ENCODE peak calls at places on chromosomes 4 and X, in eight cellular contexts. R is testis, O is fibroblast of pulmonary artery, J is IMR-90, Z is astrocyte of the cerebellum, D is lower leg skin, U is fibroblast of mammary gland, W is HL-60. M is an unnamed sample.

GRCh38 chrX:23900220-23900797 is 7.4 kb downstream of the APOO start:
- DNase-seq in R (no peak), O (no peak), J (no peak), Z (no peak), D (no peak), U (peak), W (no peak), M (no peak)

GRCh38 chrX:138127314-138127713 is 561.4 kb downstream of the ZIC3 start:
- DNase-seq in R (no peak), O (no peak), J (no peak), Z (no peak), D (no peak), U (peak), W (no peak), M (no peak)

GRCh38 chr4:96166806-96167205 is 326.9 kb downstream of the PDHA2 start:
- DNase-seq in R (no peak), O (peak), J (no peak), Z (no peak), D (no peak), U (no peak), W (no peak), M (no peak)

GRCh38 chrX:153981771-153982533 is 9.4 kb downstream of the TMEM187 start:
- DNase-seq in R (peak), O (no peak), J (no peak), Z (no peak), D (peak), U (peak), W (peak), M (no peak)

GRCh38 chr4:107579099-107579498 is 140.9 kb downstream of the PAPSS1 start:
- DNase-seq in R (no peak), O (no peak), J (no peak), Z (no peak), D (no peak), U (no peak), W (no peak), M (no peak)

GRCh38 chr4:98609946-98610345 is 48.5 kb downstream of the TSPAN5 start:
- DNase-seq in R (no peak), O (no peak), J (peak), Z (no peak), D (no peak), U (no peak), W (no peak), M (no peak)

GRCh38 chr4:88765729-88766128 is 68.1 kb upstream of the NAP1L5 start:
- DNase-seq in R (no peak), O (peak), J (peak), Z (peak), D (no peak), U (peak), W (no peak), M (peak)

GRCh38 chr4:10162341-10163000 is 45.9 kb upstream of the WDR1 start:
- DNase-seq in R (no peak), O (no peak), J (no peak), Z (no peak), D (no peak), U (no peak), W (no peak), M (no peak)

GRCh38 chr4:41209187-41209586 is 5.2 kb downstream of the APBB2 start:
- DNase-seq in R (no peak), O (no peak), J (no peak), Z (no peak), D (no peak), U (peak), W (no peak), M (no peak)

GRCh38 chrX:120358687-120359086 is 3.2 kb upstream of the ATP1B4 start:
- DNase-seq in R (no peak), O (no peak), J (no peak), Z (no peak), D (no peak), U (peak), W (no peak), M (no peak)

GRCh38 chr4:4488405-4489404 is 53.1 kb downstream of the STX18 start:
- DNase-seq in R (peak), O (peak), J (peak), Z (peak), D (peak), U (peak), W (peak), M (peak)

GRCh38 chr4:17687237-17687857 is 72.9 kb downstream of the MED28 start:
- DNase-seq in R (no peak), O (no peak), J (no peak), Z (no peak), D (no peak), U (no peak), W (no peak), M (no peak)

GRCh38 chr4:177554966-177555574 is 112.8 kb upstream of the AGA start:
- DNase-seq in R (no peak), O (peak), J (peak), Z (peak), D (no peak), U (peak), W (peak), M (no peak)

GRCh38 chr4:82123934-82124333 is 249.9 kb downstream of the HNRNPD start:
- DNase-seq in R (no peak), O (no peak), J (no peak), Z (no peak), D (no peak), U (no peak), W (no peak), M (no peak)

GRCh38 chr4:118834070-118834469 is 1.9 kb downstream of the SEC24D start:
- DNase-seq in R (no peak), O (peak), J (no peak), Z (no peak), D (no peak), U (no peak), W (no peak), M (no peak)

GRCh38 chr4:147933316-147933715 is 201.4 kb downstream of the ARHGAP10 start:
- DNase-seq in R (no peak), O (no peak), J (peak), Z (no peak), D (no peak), U (peak), W (no peak), M (no peak)

GRCh38 chr4:84573738-84574720 is 8.9 kb upstream of the CDS1 start:
- DNase-seq in R (no peak), O (no peak), J (no peak), Z (no peak), D (no peak), U (peak), W (no peak), M (no peak)

GRCh38 chr4:955931-956381 is 17.4 kb downstream of the DGKQ start:
- DNase-seq in R (no peak), O (no peak), J (no peak), Z (no peak), D (no peak), U (no peak), W (no peak), M (no peak)

GRCh38 chr4:42412251-42412650 is 15.0 kb downstream of the SHISA3 start:
- DNase-seq in R (no peak), O (peak), J (peak), Z (peak), D (no peak), U (peak), W (no peak), M (no peak)

GRCh38 chrX:154815274-154815818 is 10.1 kb upstream of the MPP1 start:
- DNase-seq in R (no peak), O (peak), J (peak), Z (peak), D (no peak), U (no peak), W (no peak), M (no peak)

GRCh38 chr4:123995939-123996338 is 599.3 kb downstream of the SPRY1 start:
- DNase-seq in R (no peak), O (peak), J (peak), Z (peak), D (no peak), U (peak), W (no peak), M (no peak)

GRCh38 chr4:54173281-54173912 is 55.7 kb upstream of the PDGFRA start:
- DNase-seq in R (peak), O (no peak), J (no peak), Z (no peak), D (no peak), U (no peak), W (no peak), M (no peak)

GRCh38 chrX:17078031-17078730 is 131.7 kb downstream of the REPS2 start:
- DNase-seq in R (no peak), O (peak), J (peak), Z (peak), D (no peak), U (peak), W (no peak), M (no peak)

GRCh38 chr4:139913995-139914394 is 240.0 kb downstream of the MAML3 start:
- DNase-seq in R (no peak), O (peak), J (peak), Z (peak), D (no peak), U (peak), W (no peak), M (no peak)

GRCh38 chr4:1593881-1594345 is 90.2 kb downstream of the FAM53A start:
- DNase-seq in R (no peak), O (no peak), J (no peak), Z (no peak), D (no peak), U (no peak), W (no peak), M (no peak)

GRCh38 chr4:67550491-67551256 is 5.4 kb upstream of the CENPC start:
- DNase-seq in R (no peak), O (no peak), J (no peak), Z (no peak), D (no peak), U (no peak), W (no peak), M (no peak)

GRCh38 chr4:67545199-67545995 is at the start of gene CENPC:
- DNase-seq in R (peak), O (peak), J (peak), Z (peak), D (peak), U (peak), W (peak), M (peak)

GRCh38 chr4:67545996-67546356 is 673 bp upstream of the CENPC start:
- DNase-seq in R (no peak), O (no peak), J (no peak), Z (no peak), D (no peak), U (no peak), W (no peak), M (no peak)

GRCh38 chr4:67549123-67549522 is 3.8 kb upstream of the CENPC start:
- DNase-seq in R (no peak), O (peak), J (no peak), Z (no peak), D (no peak), U (peak), W (no peak), M (no peak)

GRCh38 chr4:67546971-67547370 is 1.7 kb upstream of the CENPC start:
- DNase-seq in R (no peak), O (no peak), J (no peak), Z (no peak), D (no peak), U (no peak), W (no peak), M (no peak)
- TF ChIP-seq CTCF in R (no peak), O (no peak), J (no peak), Z (no peak), D (no peak), U (no peak), W (no peak), M (no peak)

GRCh38 chrX:134985479-134985878 is 5.3 kb upstream of the SMIM10 start:
- DNase-seq in R (no peak), O (no peak), J (no peak), Z (no peak), D (no peak), U (no peak), W (no peak), M (no peak)

GRCh38 chrX:134990475-134991473 is at the start of gene SMIM10:
- DNase-seq in R (peak), O (peak), J (peak), Z (peak), D (peak), U (peak), W (peak), M (peak)
- H3K4me3 ChIP-seq in R (peak), O (peak), J (peak), Z (peak), D (no peak), U (peak), W (no peak), M (peak)

GRCh38 chr4:184983660-184984356 is 34.5 kb upstream of the HELT start:
- DNase-seq in R (peak), O (peak), J (peak), Z (no peak), D (no peak), U (peak), W (peak), M (no peak)
- TF ChIP-seq CTCF in R (no peak), O (peak), J (peak), Z (peak), D (no peak), U (peak), W (peak), M (peak)

GRCh38 chr4:68271851-68272756 is 26.6 kb upstream of the TMPRSS11B start:
- DNase-seq in R (no peak), O (peak), J (peak), Z (peak), D (no peak), U (peak), W (no peak), M (no peak)
- H3K4me3 ChIP-seq in R (no peak), O (peak), J (peak), Z (peak), D (no peak), U (peak), W (no peak), M (no peak)

DNA sequence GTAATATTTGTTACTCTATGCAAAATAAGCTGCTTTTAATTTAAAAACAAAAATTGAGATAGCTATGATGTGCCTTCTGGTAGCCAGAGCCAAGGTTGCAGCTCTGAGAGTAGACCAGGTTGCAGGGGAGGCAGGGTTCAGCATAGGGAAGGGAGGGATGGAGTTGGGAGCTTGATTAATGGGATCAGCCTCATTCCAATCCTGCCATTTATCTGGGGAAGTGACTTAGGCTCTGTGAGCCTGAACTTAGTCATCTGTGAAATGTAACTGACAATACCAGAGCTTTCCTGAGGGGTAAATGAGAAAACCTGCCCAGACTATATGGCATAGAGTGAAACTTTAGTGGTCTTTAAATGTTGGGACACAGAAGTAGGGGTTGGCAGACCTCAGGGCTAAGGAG is 19.3 kb upstream of the RAB40AL start:
- DNase-seq in R (no peak), O (no peak), J (no peak), Z (no peak), D (no peak), U (no peak), W (no peak), M (no peak)
- TF ChIP-seq CTCF in R (no peak), O (no peak), J (no peak), Z (no peak), D (no peak), U (no peak), W (no peak), M (no peak)

GRCh38 chrX:69038188-69038587 is 127.1 kb downstream of the PJA1 start:
- DNase-seq in R (no peak), O (no peak), J (no peak), Z (no peak), D (no peak), U (no peak), W (no peak), M (peak)
- H3K4me3 ChIP-seq in R (no peak), O (no peak), J (no peak), Z (no peak), D (no peak), U (no peak), W (no peak), M (no peak)

GRCh38 chrX:38627683-38628082 is 66.3 kb downstream of the TSPAN7 start:
- DNase-seq in R (no peak), O (peak), J (peak), Z (no peak), D (no peak), U (peak), W (peak), M (no peak)
- TF ChIP-seq CTCF in R (no peak), O (peak), J (peak), Z (peak), D (no peak), U (peak), W (peak), M (peak)

M was measured in right atrium auricular region.